ENCODE peak calls at places on chromosomes 5 and 9, in seven cellular contexts. Q, K, S, O, W, F and E are unnamed samples.

GRCh38 chr9:116686693-116687073 is 422 bp upstream of the TRIM32 start:
- DNase-seq in F (no peak), K (no peak), Q (no peak), S (no peak), O (no peak), W (peak), E (no peak)

GRCh38 chr5:58018016-58018415 is 441.9 kb downstream of the PLK2 start:
- DNase-seq in F (no peak), W (no peak), O (no peak), S (no peak), K (no peak), Q (no peak), E (no peak)

GRCh38 chr5:17743580-17744435 is 109.5 kb downstream of the TAF11L14 start:
- DNase-seq in K (no peak), Q (no peak), W (no peak), F (peak), O (no peak), S (no peak), E (no peak)

GRCh38 chr9:118882674-118883073 is 486.6 kb downstream of the BRINP1 start:
- DNase-seq in O (no peak), W (peak), Q (no peak), S (no peak), K (no peak), F (no peak), E (no peak)

GRCh38 chr5:141778211-141778610 is 96.2 kb upstream of the ARAP3 start:
- DNase-seq in S (no peak), Q (no peak), O (no peak), W (peak), K (peak), F (peak), E (no peak)

GRCh38 chr5:131224387-131225191 is 39.3 kb upstream of the CDC42SE2 start:
- DNase-seq in S (peak), W (no peak), Q (no peak), O (no peak), F (no peak), K (peak), E (no peak)

GRCh38 chr5:35002459-35002858 is 45.3 kb downstream of the AGXT2 start:
- DNase-seq in K (no peak), F (no peak), O (no peak), W (no peak), Q (no peak), S (no peak), E (no peak)

GRCh38 chr5:38601843-38602424 is 45.5 kb upstream of the LIFR start:
- DNase-seq in Q (no peak), K (no peak), W (peak), S (no peak), F (peak), O (no peak), E (no peak)

GRCh38 chr9:126925876-126926275 is 11.3 kb downstream of the RALGPS1 start:
- DNase-seq in K (no peak), W (no peak), O (no peak), Q (no peak), S (no peak), F (no peak), E (no peak)

GRCh38 chr9:136806067-136806466 is 1.7 kb upstream of the RABL6 start:
- DNase-seq in F (no peak), W (no peak), O (no peak), K (no peak), Q (no peak), S (no peak), E (no peak)

GRCh38 chr9:4301302-4301701 is 1.4 kb upstream of the GLIS3 start:
- DNase-seq in W (peak), K (no peak), O (no peak), F (peak), Q (no peak), S (no peak), E (no peak)

GRCh38 chr9:73349476-73349875 is 197.8 kb downstream of the ANXA1 start:
- DNase-seq in O (no peak), F (no peak), K (no peak), Q (no peak), S (no peak), W (no peak), E (no peak)

GRCh38 chr9:92680166-92681119 is 10.5 kb upstream of the IPPK start:
- DNase-seq in K (no peak), O (no peak), W (peak), S (no peak), Q (peak), F (peak), E (no peak)

GRCh38 chr5:133261993-133262392 is 210.2 kb downstream of the HSPA4 start:
- DNase-seq in W (no peak), Q (no peak), S (no peak), F (no peak), K (no peak), O (no peak), E (no peak)

GRCh38 chr5:146137967-146138403 is 32.6 kb upstream of the PLAC8L1 start:
- DNase-seq in K (no peak), W (no peak), F (peak), O (no peak), Q (no peak), S (no peak), E (no peak)

GRCh38 chr5:72065751-72066255 is 41.5 kb upstream of the MAP1B start:
- DNase-seq in F (no peak), W (peak), Q (peak), O (no peak), K (no peak), S (no peak), E (no peak)

GRCh38 chr9:79329861-79330260 is 241.9 kb upstream of the TLE4 start:
- DNase-seq in K (no peak), O (no peak), W (no peak), S (no peak), F (no peak), Q (no peak), E (no peak)

GRCh38 chr9:35533398-35533797 is 43.5 kb downstream of the RUSC2 start:
- DNase-seq in W (no peak), Q (no peak), O (no peak), F (peak), S (no peak), K (no peak), E (no peak)

GRCh38 chr9:116899337-116900006 is 212.4 kb downstream of the TRIM32 start:
- DNase-seq in W (peak), K (no peak), O (no peak), Q (no peak), S (no peak), F (no peak), E (no peak)

GRCh38 chr5:127518319-127518621 is 830 bp downstream of the PRRC1 start:
- DNase-seq in F (peak), O (no peak), Q (no peak), W (peak), S (no peak), K (no peak), E (no peak)

GRCh38 chr9:38359297-38359653 is 33.2 kb upstream of the ALDH1B1 start:
- DNase-seq in Q (no peak), K (no peak), O (no peak), W (no peak), S (no peak), F (no peak), E (no peak)

GRCh38 chr9:36036780-36037579 is at the start of gene RECK:
- DNase-seq in O (peak), K (peak), S (peak), Q (peak), F (peak), W (peak), E (peak)

GRCh38 chr5:43274435-43275114 is 38.6 kb downstream of the HMGCS1 start:
- DNase-seq in F (no peak), W (no peak), K (no peak), S (no peak), Q (no peak), O (no peak), E (no peak)

GRCh38 chr9:92614123-92614510 is 55.8 kb downstream of the IPPK start:
- DNase-seq in O (no peak), K (no peak), S (no peak), Q (no peak), F (no peak), W (no peak), E (no peak)

GRCh38 chr9:84600739-84601138 is 68.8 kb upstream of the NTRK2 start:
- DNase-seq in O (no peak), Q (no peak), S (no peak), F (no peak), W (no peak), K (no peak), E (no peak)

GRCh38 chr9:23153058-23153457 is 673.0 kb downstream of the ELAVL2 start:
- DNase-seq in O (no peak), S (no peak), K (no peak), F (no peak), Q (no peak), W (peak), E (no peak)